ENCODE peak calls at places on chromosomes 5 and 9, in four cellular contexts. F is head of caudate nucleus, S is NCI-H774, L is sciatic nerve. I is an unnamed sample.

GRCh38 chr9:134314039-134314949 is 12.0 kb upstream of the RXRA start:
- DNase-seq in F (no peak), S (no peak), L (peak), I (no peak)

GRCh38 chr5:179907570-179908324 is at the start of gene TBC1D9B:
- DNase-seq in F (peak), S (peak), L (peak), I (peak)

GRCh38 chr5:141681695-141682641 is at the start of gene ARAP3:
- DNase-seq in F (peak), S (no peak), L (peak), I (no peak)

GRCh38 chr5:13566903-13567339 is 377.6 kb downstream of the DNAH5 start:
- DNase-seq in F (no peak), S (no peak), L (no peak), I (no peak)

GRCh38 chr9:122179690-122180074 is 20.0 kb downstream of the MORN5 start:
- DNase-seq in F (no peak), S (no peak), L (no peak), I (no peak)

GRCh38 chr5:139638090-139638735 is 9.9 kb upstream of the CXXC5 start:
- DNase-seq in F (peak), S (peak), L (peak), I (peak)

GRCh38 chr5:127450046-127450445 is 67.4 kb upstream of the PRRC1 start:
- DNase-seq in F (no peak), S (no peak), L (no peak), I (no peak)

GRCh38 chr5:147508711-147509040 is 1.2 kb downstream of the DPYSL3 start:
- DNase-seq in F (no peak), S (no peak), L (no peak), I (no peak)

GRCh38 chr9:36714161-36714560 is 141.5 kb downstream of the MELK start:
- DNase-seq in F (no peak), S (no peak), L (no peak), I (no peak)

GRCh38 chr9:79764377-79764776 is 192.6 kb downstream of the TLE4 start:
- DNase-seq in F (no peak), S (no peak), L (no peak), I (no peak)

GRCh38 chr5:150137997-150138396 is 17.6 kb downstream of the PDGFRB start:
- DNase-seq in F (no peak), S (no peak), L (no peak), I (no peak)

GRCh38 chr5:131541071-131541470 is 94.0 kb downstream of the RAPGEF6 start:
- DNase-seq in F (no peak), S (no peak), L (no peak), I (no peak)

GRCh38 chr9:123482295-123482970 is 126.4 kb downstream of the CRB2 start:
- DNase-seq in F (no peak), S (no peak), L (no peak), I (no peak)

GRCh38 chr9:84863372-84863771 is 193.8 kb downstream of the NTRK2 start:
- DNase-seq in F (no peak), S (no peak), L (no peak), I (no peak)

GRCh38 chr9:80177949-80178480 is 606.2 kb downstream of the TLE4 start:
- DNase-seq in F (no peak), S (no peak), L (no peak), I (no peak)

GRCh38 chr9:136543280-136543679 is 2.6 kb downstream of the NOTCH1 start:
- DNase-seq in F (no peak), S (no peak), L (no peak), I (no peak)

GRCh38 chr5:111781200-111781599 is 24.2 kb upstream of the NREP start:
- DNase-seq in F (peak), S (no peak), L (peak), I (no peak)

GRCh38 chr5:143010335-143010734 is 240.2 kb downstream of the ARHGAP26 start:
- DNase-seq in F (no peak), S (no peak), L (no peak), I (peak)

GRCh38 chr9:115595951-115596742 is 478.2 kb upstream of the TNC start:
- DNase-seq in F (no peak), S (no peak), L (peak), I (no peak)

GRCh38 chr5:17329566-17329965 is 112.1 kb downstream of the BASP1 start:
- DNase-seq in F (no peak), S (no peak), L (no peak), I (no peak)

GRCh38 chr5:124716169-124716568 is 30.3 kb downstream of the ZNF608 start:
- DNase-seq in F (no peak), S (no peak), L (no peak), I (no peak)

GRCh38 chr9:114433720-114434255 is 46.0 kb upstream of the AKNA start:
- DNase-seq in F (no peak), S (no peak), L (no peak), I (no peak)

GRCh38 chr5:83865579-83865978 is 144.9 kb upstream of the HAPLN1 start:
- DNase-seq in F (no peak), S (no peak), L (no peak), I (no peak)

GRCh38 chr5:59810041-59810440 is 83.5 kb downstream of the PDE4D start:
- DNase-seq in F (peak), S (peak), L (peak), I (peak)

GRCh38 chr9:134957165-134957944 is 39.6 kb upstream of the FCN1 start:
- DNase-seq in F (peak), S (no peak), L (peak), I (no peak)

GRCh38 chr5:79692586-79692985 is 3.0 kb downstream of the CMYA5 start:
- DNase-seq in F (no peak), S (no peak), L (no peak), I (no peak)

GRCh38 chr5:1948111-1948510 is 65.4 kb upstream of the IRX4 start:
- DNase-seq in F (no peak), S (no peak), L (no peak), I (no peak)

GRCh38 chr9:126226991-126227937 is 99.4 kb upstream of the MVB12B start:
- DNase-seq in F (no peak), S (no peak), L (no peak), I (no peak)

GRCh38 chr9:129555512-129556203 is 65.2 kb downstream of the C9orf50 start:
- DNase-seq in F (no peak), S (no peak), L (no peak), I (no peak)

GRCh38 chr5:151248651-151249050 is 4.3 kb upstream of the GM2A start:
- DNase-seq in F (no peak), S (no peak), L (no peak), I (no peak)

GRCh38 chr5:150412319-150413175 is at the start of gene CD74:
- DNase-seq in F (peak), S (no peak), L (peak), I (no peak)

GRCh38 chr5:10063997-10064396 is 185.7 kb downstream of the ATPSCKMT start:
- DNase-seq in F (no peak), S (no peak), L (no peak), I (no peak)

GRCh38 chr9:101445353-101446029 is 9.9 kb upstream of the ALDOB start:
- DNase-seq in F (no peak), S (no peak), L (no peak), I (no peak)

GRCh38 chr9:93427655-93428379 is 23.7 kb upstream of the FAM120A start:
- DNase-seq in F (no peak), S (no peak), L (no peak), I (no peak)

GRCh38 chr9:38326122-38326521 is 66.4 kb upstream of the ALDH1B1 start:
- DNase-seq in F (no peak), S (no peak), L (no peak), I (no peak)

GRCh38 chr5:103210952-103211351 is 47.6 kb upstream of the MACIR start:
- DNase-seq in F (no peak), S (no peak), L (no peak), I (no peak)

GRCh38 chr9:107809859-107810492 is 320.4 kb upstream of the KLF4 start:
- DNase-seq in F (no peak), S (no peak), L (no peak), I (no peak)

GRCh38 chr5:79771387-79771786 is 81.8 kb downstream of the CMYA5 start:
- DNase-seq in F (no peak), S (no peak), L (no peak), I (no peak)

I was measured in NCI-H1092.